ENCODE peak calls at places on chromosomes 6 and 20, in six cellular contexts. X is breast epithelium, G is sigmoid colon, N is Panc1, Y is SK-N-SH, U is GM12878. M is an unnamed sample.
A peak's percentile ranks its signal among the peaks of the same experiment; 100 is the strongest.

GRCh38 chr6:34246563-34247391 is 2.0 kb downstream of the SMIM29 start:
- DNase-seq in X (no peak), G (peak; percentile 62), N (no peak), Y (peak; percentile 83), U (no peak), M (no peak)

GRCh38 chr6:137638926-137639706 is 144.9 kb upstream of the OLIG3 start:
- DNase-seq in X (no peak), G (no peak), N (no peak), Y (no peak), U (no peak), M (no peak)

GRCh38 chr6:1027795-1028569 is 283.9 kb upstream of the FOXQ1 start:
- DNase-seq in X (no peak), G (no peak), N (no peak), Y (no peak), U (no peak), M (no peak)

GRCh38 chr6:18823782-18824386 is 436.7 kb downstream of the RNF144B start:
- DNase-seq in X (no peak), G (no peak), N (peak; percentile 7), Y (peak; percentile 3), U (no peak), M (peak; percentile 12)

GRCh38 chr20:41001497-41001896 is 27.1 kb upstream of the TOP1 start:
- DNase-seq in X (no peak), G (no peak), N (no peak), Y (no peak), U (no peak), M (no peak)

GRCh38 chr6:41161380-41161779 is 1.5 kb downstream of the TREM2 start:
- DNase-seq in X (no peak), G (no peak), N (no peak), Y (no peak), U (no peak), M (no peak)

GRCh38 chr6:126625019-126625418 is 285.1 kb downstream of the CENPW start:
- DNase-seq in X (no peak), G (no peak), N (no peak), Y (no peak), U (no peak), M (no peak)

GRCh38 chr6:75345413-75345812 is 60.8 kb upstream of the TMEM30A start:
- DNase-seq in X (no peak), G (no peak), N (no peak), Y (no peak), U (no peak), M (no peak)

GRCh38 chr20:63495771-63496403 is 3.0 kb downstream of the EEF1A2 start:
- DNase-seq in X (no peak), G (peak; percentile 81), N (no peak), Y (peak; percentile 90), U (no peak), M (no peak)

GRCh38 chr6:54060286-54060685 is 51.0 kb upstream of the MLIP start:
- DNase-seq in X (no peak), G (no peak), N (no peak), Y (no peak), U (no peak), M (no peak)

GRCh38 chr6:46221221-46221793 is 50.5 kb upstream of the ENPP5 start:
- DNase-seq in X (no peak), G (no peak), N (peak; percentile 33), Y (no peak), U (peak; percentile 48), M (peak; percentile 29)

GRCh38 chr6:11039040-11039439 is 5.1 kb downstream of the ELOVL2 start:
- DNase-seq in X (no peak), G (no peak), N (no peak), Y (no peak), U (no peak), M (no peak)

GRCh38 chr6:26296857-26297648 is 67.9 kb upstream of the BTN3A2 start:
- DNase-seq in X (no peak), G (no peak), N (no peak), Y (no peak), U (no peak), M (no peak)

GRCh38 chr20:39795401-39796272 is 833.5 kb downstream of the DHX35 start:
- DNase-seq in X (no peak), G (no peak), N (no peak), Y (no peak), U (no peak), M (no peak)

GRCh38 chr6:135901776-135902524 is 50.4 kb downstream of the PDE7B start:
- DNase-seq in X (no peak), G (peak; percentile 69), N (no peak), Y (no peak), U (no peak), M (no peak)

GRCh38 chr6:71510057-71510713 is 221.6 kb downstream of the OGFRL1 start:
- DNase-seq in X (peak; percentile 37), G (peak; percentile 74), N (no peak), Y (no peak), U (no peak), M (peak; percentile 8)

GRCh38 chr20:33862709-33863403 is 51.7 kb downstream of the CHMP4B start:
- DNase-seq in X (peak; percentile 21), G (peak; percentile 77), N (no peak), Y (peak; percentile 90), U (no peak), M (no peak)

GRCh38 chr6:5855787-5856186 is 150.9 kb downstream of the NRN1 start:
- DNase-seq in X (no peak), G (no peak), N (no peak), Y (peak; percentile 53), U (no peak), M (no peak)

GRCh38 chr6:147508073-147508870 is at the start of gene SAMD5:
- DNase-seq in X (peak; percentile 58), G (peak; percentile 70), N (no peak), Y (peak; percentile 53), U (no peak), M (no peak)

GRCh38 chr6:111011360-111012142 is 29.7 kb downstream of the RPF2 start:
- DNase-seq in X (no peak), G (no peak), N (peak; percentile 36), Y (peak; percentile 64), U (peak; percentile 15), M (peak; percentile 8)

GRCh38 chr6:77231438-77232305 is 231.6 kb downstream of the HTR1B start:
- DNase-seq in X (no peak), G (no peak), N (no peak), Y (no peak), U (no peak), M (no peak)

GRCh38 chr20:35093245-35093884 is 758 bp upstream of the TRPC4AP start:
- DNase-seq in X (no peak), G (no peak), N (peak; percentile 67), Y (no peak), U (no peak), M (no peak)

GRCh38 chr6:167906899-167907298 is 80.2 kb downstream of the AFDN start:
- DNase-seq in X (peak; percentile 70), G (no peak), N (no peak), Y (peak; percentile 62), U (no peak), M (no peak)

DNA sequence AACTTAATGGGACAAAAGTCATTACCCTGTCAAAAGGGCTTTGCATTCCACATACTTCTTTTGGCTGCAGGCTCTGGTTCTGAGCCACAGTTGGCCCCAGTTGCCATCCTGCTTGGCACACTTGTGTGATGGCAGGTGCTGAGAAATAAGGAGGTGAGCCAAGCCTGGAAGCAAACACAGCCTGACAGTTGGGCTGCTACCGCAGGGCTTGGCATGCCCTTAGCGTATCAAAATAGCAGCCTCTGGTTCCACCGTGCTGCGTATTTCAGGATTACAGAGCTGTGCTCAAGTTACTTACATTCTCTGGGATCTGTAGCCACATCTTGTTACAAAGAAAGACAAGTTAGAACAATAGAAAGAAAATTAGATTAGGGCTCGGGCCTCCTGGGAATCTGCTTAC is 11.1 kb downstream of the MTHFD1L start:
- DNase-seq in X (peak; percentile 75), G (peak; percentile 85), N (no peak), Y (no peak), U (no peak), M (no peak)
- TF ChIP-seq CTCF in X (no peak), G (peak; percentile 23), N (no peak), Y (no peak), U (no peak), M (no peak)

GRCh38 chr20:48201881-48202280 is 416.6 kb upstream of the SULF2 start:
- DNase-seq in X (no peak), G (no peak), N (no peak), Y (peak; percentile 52), U (no peak), M (no peak)

GRCh38 chr20:48202774-48203173 is 417.5 kb upstream of the SULF2 start:
- DNase-seq in X (no peak), G (no peak), N (no peak), Y (peak; percentile 50), U (no peak), M (no peak)

GRCh38 chr20:48204499-48204898 is 419.2 kb upstream of the SULF2 start:
- DNase-seq in X (no peak), G (no peak), N (no peak), Y (no peak), U (no peak), M (no peak)

GRCh38 chr20:48203252-48203651 is 418.0 kb upstream of the SULF2 start:
- DNase-seq in X (no peak), G (no peak), N (no peak), Y (no peak), U (no peak), M (no peak)

GRCh38 chr20:48202334-48202733 is 417.1 kb upstream of the SULF2 start:
- DNase-seq in X (no peak), G (no peak), N (no peak), Y (no peak), U (no peak), M (no peak)
- H3K4me3 ChIP-seq in X (no peak overlapping the region), G (no peak overlapping the region), N (no peak overlapping the region), Y (no peak overlapping the region), U (no peak overlapping the region), M (no peak overlapping the region)

GRCh38 chr6:3239110-3239830 is 11.8 kb upstream of the TUBB2B start:
- DNase-seq in X (no peak), G (no peak), N (no peak), Y (no peak), U (no peak), M (no peak)
- TF ChIP-seq CTCF in X (no peak), G (no peak), N (peak; percentile 58), Y (peak; percentile 25), U (no peak), M (peak; percentile 22)

GRCh38 chr6:3847521-3847920 is 1.7 kb upstream of the FAM50B start:
- DNase-seq in X (no peak), G (no peak), N (no peak), Y (no peak), U (no peak), M (no peak)

GRCh38 chr6:3850451-3851203 is 1.5 kb downstream of the FAM50B start:
- DNase-seq in X (no peak), G (no peak), N (no peak), Y (no peak), U (peak; percentile 30), M (peak; percentile 33)

GRCh38 chr6:3849681-3850450 is 693 bp downstream of the FAM50B start:
- DNase-seq in X (no peak), G (peak; percentile 72), N (no peak), Y (no peak), U (no peak), M (no peak)

GRCh38 chr6:3848925-3849605 is at the start of gene FAM50B:
- DNase-seq in X (peak; percentile 92), G (peak; percentile 96), N (no peak), Y (peak; percentile 94), U (peak; percentile 40), M (peak; percentile 52)

DNA sequence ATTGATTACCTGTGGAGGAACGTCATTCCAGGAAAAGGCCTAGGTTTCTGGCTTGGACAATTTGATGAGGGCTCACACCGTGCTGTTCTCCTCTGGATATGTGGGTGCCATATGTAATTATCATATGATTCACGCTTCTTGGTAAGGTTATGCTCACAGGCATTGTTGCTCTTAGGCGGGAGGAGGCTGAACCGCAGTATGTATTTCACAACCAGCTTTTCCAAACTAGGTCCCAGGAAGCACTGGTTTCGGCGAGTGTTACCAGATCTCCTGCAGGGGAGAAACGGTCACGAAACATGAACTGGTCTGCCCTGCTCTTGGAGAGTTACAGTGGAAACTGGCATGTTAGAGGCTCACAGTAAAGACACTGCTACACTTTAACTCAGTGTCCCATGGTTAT is 793 bp upstream of the FAM50B start:
- DNase-seq in X (peak; percentile 52), G (no peak), N (no peak), Y (no peak), U (no peak), M (no peak)
- H3K4me3 ChIP-seq in X (peak overlapping the region; percentile 72), G (peak overlapping the region; percentile 55), N (no peak overlapping the region), Y (no peak overlapping the region), U (peak overlapping the region; percentile 43), M (peak overlapping the region; percentile 45)

M was measured in GM12864.